ENCODE peak calls at places on chromosome 14, in four cellular contexts. S, K, T and H are unnamed samples.
A peak's percentile ranks its signal among the peaks of the same experiment; 100 is the strongest.

GRCh38 chr14:93113678-93114067 is 2.1 kb downstream of the ITPK1 start:
- DNase-seq in T (no peak), K (no peak), S (no peak), H (no peak)

GRCh38 chr14:61519106-61519505 is 176.2 kb upstream of the HIF1A start:
- DNase-seq in S (no peak), T (no peak), K (no peak), H (no peak)

GRCh38 chr14:50340945-50341344 is 28.8 kb downstream of the DMAC2L start:
- DNase-seq in T (no peak), K (no peak), S (no peak), H (peak; percentile 37)

GRCh38 chr14:100056431-100056830 is 8.8 kb upstream of the EVL start:
- DNase-seq in S (no peak), T (no peak), K (no peak), H (no peak)

GRCh38 chr14:95445676-95446075 is 70.8 kb downstream of the SYNE3 start:
- DNase-seq in S (no peak), K (no peak), T (no peak), H (no peak)

GRCh38 chr14:66094001-66094727 is 392.0 kb upstream of the CCDC196 start:
- DNase-seq in T (no peak), K (no peak), S (no peak), H (no peak)

GRCh38 chr14:63275611-63276010 is 43.1 kb downstream of the GPHB5 start:
- DNase-seq in T (no peak), S (no peak), K (no peak), H (no peak)

GRCh38 chr14:94050231-94050880 is 24.2 kb downstream of the OTUB2 start:
- DNase-seq in T (no peak), S (no peak), K (peak; percentile 83), H (peak; percentile 70)

GRCh38 chr14:22887990-22888378 is 5.0 kb downstream of the REM2 start:
- DNase-seq in S (peak; percentile 36), K (no peak), T (no peak), H (no peak)

GRCh38 chr14:30283822-30284446 is 275.0 kb upstream of the G2E3 start:
- DNase-seq in T (no peak), S (no peak), K (no peak), H (no peak)

GRCh38 chr14:20970983-20971704 is 15.9 kb downstream of the RNASE2 start:
- DNase-seq in T (peak; percentile 82), S (peak; percentile 86), K (peak; percentile 85), H (peak; percentile 97)

GRCh38 chr14:61585598-61586538 is 109.4 kb upstream of the HIF1A start:
- DNase-seq in K (peak; percentile 66), S (peak; percentile 72), T (peak; percentile 77), H (peak; percentile 92)

GRCh38 chr14:60092516-60092915 is 793 bp downstream of the PCNX4 start:
- DNase-seq in K (no peak), S (no peak), T (peak; percentile 29), H (no peak)

GRCh38 chr14:88559852-88560251 is 3.0 kb upstream of the ZC3H14 start:
- DNase-seq in K (no peak), T (no peak), S (no peak), H (no peak)

GRCh38 chr14:96585672-96586013 is 83.5 kb downstream of the PAPOLA start:
- DNase-seq in S (no peak), T (no peak), K (no peak), H (no peak)

GRCh38 chr14:64801800-64802199 is 77.9 kb downstream of the SPTB start:
- DNase-seq in S (no peak), K (no peak), T (no peak), H (no peak)

GRCh38 chr14:99203080-99203479 is 68.9 kb downstream of the BCL11B start:
- DNase-seq in S (no peak), T (no peak), K (no peak), H (no peak)

GRCh38 chr14:29028973-29029582 is 262.5 kb downstream of the FOXG1 start:
- DNase-seq in K (peak; percentile 83), T (no peak), S (no peak), H (no peak)

GRCh38 chr14:22908601-22909000 is 10.3 kb downstream of the RBM23 start:
- DNase-seq in K (no peak), S (no peak), T (no peak), H (no peak)

GRCh38 chr14:76872796-76873432 is 46.7 kb downstream of the LRRC74A start:
- DNase-seq in K (no peak), T (peak; percentile 60), S (peak; percentile 61), H (peak; percentile 94)

GRCh38 chr14:105701456-105702274 is 175.3 kb downstream of the TMEM121 start:
- DNase-seq in S (no peak), T (no peak), K (no peak), H (no peak)

GRCh38 chr14:58887931-58888330 is 250.2 kb downstream of the DACT1 start:
- DNase-seq in T (no peak), K (no peak), S (no peak), H (no peak)

GRCh38 chr14:93954900-93955891 is 21.2 kb downstream of the ASB2 start:
- DNase-seq in T (no peak), K (no peak), S (no peak), H (no peak)

GRCh38 chr14:54549862-54550261 is 17.1 kb upstream of the SAMD4A start:
- DNase-seq in K (no peak), S (no peak), T (no peak), H (no peak)

GRCh38 chr14:72736791-72737559 is 156.9 kb downstream of the DPF3 start:
- DNase-seq in K (peak; percentile 23), T (no peak), S (no peak), H (no peak)

GRCh38 chr14:104573930-104574329 is 5.6 kb upstream of the C14orf180 start:
- DNase-seq in K (no peak), T (no peak), S (no peak), H (no peak)

GRCh38 chr14:90714811-90715210 is 101.4 kb downstream of the TTC7B start:
- DNase-seq in K (no peak), T (no peak), S (no peak), H (no peak)

GRCh38 chr14:35365130-35366047 is 39.2 kb downstream of the NFKBIA start:
- DNase-seq in T (peak; percentile 82), K (no peak), S (no peak), H (peak; percentile 95)

GRCh38 chr14:101628975-101629374 is 67.7 kb downstream of the DIO3 start:
- DNase-seq in T (no peak), K (no peak), S (no peak), H (no peak)
- H3K4me3 ChIP-seq in T (no peak overlapping the region), K (no peak overlapping the region), S (no peak overlapping the region), H (peak overlapping the region; percentile 36)

DNA sequence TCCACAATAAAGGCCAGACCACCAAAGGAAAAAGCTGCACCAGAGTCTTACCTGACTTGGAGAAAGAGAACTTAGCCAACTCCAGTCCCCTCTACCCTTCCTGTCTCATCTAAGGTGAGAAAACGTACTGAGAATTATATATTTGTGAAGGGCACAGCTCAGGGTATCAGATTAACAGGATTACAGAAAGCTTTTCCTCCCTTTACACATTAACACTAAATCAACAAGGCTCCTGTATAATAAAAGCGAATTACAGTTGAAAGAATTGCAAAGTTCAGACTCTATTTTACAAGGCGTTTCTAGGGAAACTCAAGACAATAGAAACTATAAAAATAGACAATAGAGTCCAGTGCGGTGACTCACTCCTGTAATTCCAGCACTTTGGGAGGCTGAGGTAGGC is 82.7 kb upstream of the RPL10L start:
- DNase-seq in S (no peak), K (no peak), T (no peak), H (no peak)
- TF ChIP-seq POLR2A in S (no peak), K (no peak), T (no peak), H (no peak)

GRCh38 chr14:26594756-26595545 is 2.9 kb downstream of the NOVA1 start:
- DNase-seq in S (no peak), K (no peak), T (no peak), H (no peak)

GRCh38 chr14:26594148-26594547 is 3.7 kb downstream of the NOVA1 start:
- DNase-seq in T (no peak), K (no peak), S (no peak), H (no peak)

GRCh38 chr14:26596722-26597030 is 1.2 kb downstream of the NOVA1 start:
- DNase-seq in S (no peak), T (peak; percentile 28), K (no peak), H (no peak)

GRCh38 chr14:26597136-26598080 is at the start of gene NOVA1:
- DNase-seq in K (peak; percentile 39), S (peak; percentile 66), T (peak; percentile 38), H (no peak)

DNA sequence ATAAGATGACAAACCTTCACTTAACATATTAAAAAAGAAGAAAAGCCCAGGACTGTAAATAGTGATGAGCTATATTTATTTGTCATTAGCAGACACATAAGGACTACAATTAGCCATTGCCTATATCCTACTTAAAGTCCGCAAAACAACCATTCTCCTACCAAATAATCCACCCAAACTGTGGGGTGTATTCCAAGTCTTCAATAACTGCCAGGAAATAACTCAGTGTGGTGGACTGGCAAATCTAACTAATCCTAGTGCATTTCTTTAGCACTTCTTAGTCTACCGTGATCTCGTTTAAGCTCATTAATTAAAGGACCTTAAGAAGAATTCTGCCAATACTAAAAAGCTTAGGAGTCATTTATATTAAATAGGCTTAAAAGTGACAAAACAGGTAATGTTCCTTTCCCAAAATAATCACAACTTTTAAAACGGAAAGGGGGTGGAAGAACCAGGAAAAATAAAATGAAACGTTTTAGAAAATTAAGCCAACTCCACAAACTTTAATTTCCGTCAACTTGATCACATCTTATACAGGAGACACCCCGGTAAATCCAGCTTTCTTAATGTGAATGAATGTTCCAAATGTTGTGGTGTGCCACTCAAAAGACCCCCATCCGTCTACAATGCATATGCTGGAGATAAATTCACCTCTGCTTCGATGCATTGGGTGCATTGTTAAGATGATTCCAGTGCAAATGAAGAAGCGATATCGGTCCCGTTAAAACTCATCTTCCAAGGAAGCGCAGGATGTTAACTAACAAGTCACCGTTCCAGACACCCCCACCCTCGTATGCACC is 1.7 kb downstream of the NOVA1 start:
- DNase-seq in K (no peak), T (no peak), S (no peak), H (no peak)
- H3K4me3 ChIP-seq in K (peak overlapping the region; percentile 48), T (peak overlapping the region; percentile 88), S (peak overlapping the region; percentile 76), H (peak overlapping the region; percentile 81)

DNA sequence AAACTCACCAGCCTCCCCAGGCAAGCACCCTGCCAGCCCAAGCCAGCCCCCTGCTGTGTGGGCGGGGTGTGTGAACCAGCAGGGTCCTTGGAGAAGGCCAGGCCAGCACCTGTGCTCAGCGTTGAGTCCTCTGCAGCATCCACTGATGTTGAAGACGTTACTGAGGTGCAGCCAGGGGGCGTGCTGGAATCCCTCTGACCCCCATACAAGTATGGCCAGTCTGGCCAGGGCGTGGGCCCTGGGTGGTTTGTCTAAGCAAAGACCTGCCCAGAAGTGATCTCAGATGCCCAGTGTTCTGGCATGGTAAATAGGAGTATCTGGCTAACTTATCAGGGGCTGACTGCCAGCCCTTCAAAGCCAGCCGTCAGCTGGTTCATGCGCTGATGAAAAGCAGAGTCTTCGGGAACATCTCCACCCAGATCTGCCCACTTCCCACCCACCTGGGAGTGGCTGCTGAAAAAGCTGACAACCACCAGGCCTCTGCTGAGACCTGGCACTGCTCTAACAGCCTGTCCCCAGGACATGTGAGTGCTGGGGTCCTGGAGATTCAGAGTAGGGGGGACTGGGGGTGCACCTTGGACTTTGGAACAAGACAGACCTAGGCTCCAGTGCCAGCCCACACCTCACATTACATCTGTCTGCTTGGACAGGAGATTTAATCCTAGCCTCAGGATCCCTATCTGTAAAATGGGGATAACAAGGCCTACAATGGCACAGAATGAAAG is 41.1 kb downstream of the ACTN1 start:
- DNase-seq in S (no peak), K (peak; percentile 96), T (peak; percentile 78), H (no peak)
- TF ChIP-seq POLR2A in S (no peak), K (peak; percentile 78), T (no peak), H (no peak)

GRCh38 chr14:36373982-36374673 is 53.7 kb upstream of the MBIP start:
- DNase-seq in S (peak; percentile 20), K (peak; percentile 78), T (peak; percentile 29), H (no peak)
- H3K4me3 ChIP-seq in S (no peak overlapping the region), K (no peak overlapping the region), T (no peak overlapping the region), H (no peak overlapping the region)

GRCh38 chr14:42550282-42550681 is 943.6 kb downstream of the LRFN5 start:
- DNase-seq in T (no peak), K (no peak), S (no peak), H (no peak)
- TF ChIP-seq POLR2A in T (no peak), K (no peak), S (no peak), H (no peak)